ENCODE peak calls at places on chromosomes 6 and 20, in six cellular contexts. G, S, V, L, U and P are unnamed samples.

GRCh38 chr6:52284131-52284459 is 447 bp downstream of the MCM3 start:
- DNase-seq in G (peak), S (no peak), V (peak), L (no peak), U (no peak), P (peak)

GRCh38 chr6:137403443-137403842 is 90.8 kb downstream of the OLIG3 start:
- DNase-seq in G (no peak), S (no peak), V (no peak), L (no peak), U (no peak), P (no peak)

GRCh38 chr6:167122041-167122826 is 662 bp upstream of the CCR6 start:
- DNase-seq in G (no peak), S (no peak), V (no peak), L (no peak), U (no peak), P (no peak)

GRCh38 chr6:43516697-43517502 is at the start of the genes POLR1C and YIPF3:
- DNase-seq in G (peak), S (peak), V (peak), L (peak), U (peak), P (peak)

GRCh38 chr20:64193058-64193457 is 28.8 kb downstream of the MYT1 start:
- DNase-seq in G (no peak), S (no peak), V (no peak), L (no peak), U (no peak), P (no peak)

GRCh38 chr20:48845000-48845399 is 17.2 kb upstream of the PREX1 start:
- DNase-seq in G (no peak), S (no peak), V (no peak), L (no peak), U (no peak), P (no peak)

GRCh38 chr20:61704661-61705060 is 361.0 kb downstream of the TAF4 start:
- DNase-seq in G (no peak), S (no peak), V (no peak), L (no peak), U (no peak), P (no peak)

GRCh38 chr6:6680524-6680923 is 92.0 kb downstream of the LY86 start:
- DNase-seq in G (no peak), S (no peak), V (no peak), L (no peak), U (no peak), P (no peak)

GRCh38 chr20:8066662-8067061 is 47.1 kb upstream of the TMX4 start:
- DNase-seq in G (no peak), S (no peak), V (no peak), L (no peak), U (no peak), P (no peak)

GRCh38 chr6:119385994-119386393 is 36.4 kb upstream of the MAN1A1 start:
- DNase-seq in G (no peak), S (no peak), V (no peak), L (no peak), U (no peak), P (no peak)